ENCODE peak calls at places on chromosomes 6 and 20, in six cellular contexts. S, D, I, Q, K and V are unnamed samples.

GRCh38 chr6:139436521-139437348 is 62.3 kb upstream of the CITED2 start:
- DNase-seq in S (no peak), D (no peak), I (no peak), Q (no peak), K (no peak), V (peak)

GRCh38 chr6:63663147-63663877 is 27.7 kb downstream of the PHF3 start:
- DNase-seq in S (no peak), D (no peak), I (no peak), Q (no peak), K (no peak), V (no peak)

GRCh38 chr6:168574699-168575195 is 133.8 kb downstream of the SMOC2 start:
- DNase-seq in S (no peak), D (peak), I (no peak), Q (no peak), K (no peak), V (no peak)

GRCh38 chr6:34585512-34586045 is 29.4 kb upstream of the SPDEF start:
- DNase-seq in S (no peak), D (no peak), I (no peak), Q (no peak), K (no peak), V (no peak)

GRCh38 chr6:105806486-105806920 is 279.6 kb upstream of the PRDM1 start:
- DNase-seq in S (no peak), D (no peak), I (no peak), Q (no peak), K (no peak), V (no peak)

GRCh38 chr6:17817763-17818162 is 111.0 kb upstream of the NUP153 start:
- DNase-seq in S (no peak), D (no peak), I (no peak), Q (no peak), K (no peak), V (no peak)

GRCh38 chr6:6711832-6712231 is 123.3 kb downstream of the LY86 start:
- DNase-seq in S (no peak), D (no peak), I (no peak), Q (peak), K (no peak), V (no peak)

GRCh38 chr6:137313928-137314855 is 95.0 kb upstream of the IFNGR1 start:
- DNase-seq in S (peak), D (peak), I (peak), Q (peak), K (peak), V (peak)

GRCh38 chr6:134936476-134936875 is 13.4 kb downstream of the ALDH8A1 start:
- DNase-seq in S (no peak), D (no peak), I (no peak), Q (no peak), K (no peak), V (no peak)

GRCh38 chr20:63675681-63676368 is 17.7 kb downstream of the RTEL1 start:
- DNase-seq in S (no peak), D (no peak), I (no peak), Q (no peak), K (no peak), V (no peak)

GRCh38 chr6:82842721-82843120 is 222.9 kb downstream of the UBE3D start:
- DNase-seq in S (no peak), D (no peak), I (no peak), Q (no peak), K (no peak), V (no peak)

GRCh38 chr6:33198159-33198852 is 2.2 kb downstream of the RXRB start:
- DNase-seq in S (no peak), D (no peak), I (no peak), Q (no peak), K (no peak), V (no peak)

GRCh38 chr6:31888281-31889258 is 8.9 kb downstream of the EHMT2 start:
- DNase-seq in S (no peak), D (peak), I (peak), Q (peak), K (no peak), V (no peak)

GRCh38 chr20:64106435-64106961 is 867 bp downstream of the NPBWR2 start:
- DNase-seq in S (no peak), D (peak), I (no peak), Q (no peak), K (no peak), V (no peak)

GRCh38 chr6:55729665-55730064 is 145.7 kb downstream of the BMP5 start:
- DNase-seq in S (no peak), D (no peak), I (no peak), Q (no peak), K (no peak), V (no peak)

GRCh38 chr6:112501705-112502104 is 154.6 kb downstream of the RFPL4B start:
- DNase-seq in S (no peak), D (peak), I (no peak), Q (no peak), K (peak), V (no peak)

GRCh38 chr6:5468586-5468985 is 207.3 kb downstream of the FARS2 start:
- DNase-seq in S (no peak), D (no peak), I (no peak), Q (no peak), K (no peak), V (no peak)

GRCh38 chr6:122052501-122052900 is 347.0 kb upstream of the HSF2 start:
- DNase-seq in S (no peak), D (no peak), I (no peak), Q (no peak), K (no peak), V (no peak)

GRCh38 chr6:74249658-74250057 is 553.7 kb downstream of the CD109 start:
- DNase-seq in S (no peak), D (no peak), I (no peak), Q (no peak), K (no peak), V (peak)

GRCh38 chr6:139361211-139361610 is 13.2 kb downstream of the CITED2 start:
- DNase-seq in S (no peak), D (no peak), I (no peak), Q (no peak), K (no peak), V (no peak)

GRCh38 chr20:45343445-45343866 is 4.8 kb downstream of the SDC4 start:
- DNase-seq in S (no peak), D (no peak), I (no peak), Q (no peak), K (no peak), V (no peak)

GRCh38 chr6:132218063-132218696 is 183.1 kb downstream of the MOXD1 start:
- DNase-seq in S (no peak), D (no peak), I (no peak), Q (no peak), K (peak), V (no peak)

GRCh38 chr20:50784464-50784863 is 10.4 kb upstream of the BCAS4 start:
- DNase-seq in S (no peak), D (no peak), I (no peak), Q (no peak), K (no peak), V (no peak)

GRCh38 chr6:169429001-169429400 is 175.4 kb upstream of the THBS2 start:
- DNase-seq in S (no peak), D (no peak), I (no peak), Q (no peak), K (no peak), V (no peak)

GRCh38 chr6:137197684-137198645 is 21.2 kb downstream of the IFNGR1 start:
- DNase-seq in S (no peak), D (no peak), I (no peak), Q (no peak), K (no peak), V (no peak)

GRCh38 chr6:40806479-40806878 is 219.3 kb upstream of the LRFN2 start:
- DNase-seq in S (no peak), D (no peak), I (no peak), Q (no peak), K (no peak), V (no peak)

GRCh38 chr6:38136547-38136946 is 317.0 kb downstream of the ZFAND3 start:
- DNase-seq in S (no peak), D (no peak), I (no peak), Q (no peak), K (no peak), V (no peak)

GRCh38 chr20:2340823-2341222 is 39.9 kb upstream of the TGM6 start:
- DNase-seq in S (no peak), D (no peak), I (no peak), Q (no peak), K (no peak), V (no peak)

GRCh38 chr20:60823001-60823649 is 428.9 kb upstream of the CDH4 start:
- DNase-seq in S (no peak), D (no peak), I (no peak), Q (no peak), K (no peak), V (no peak)